ENCODE peak calls at places on chromosome 2, in nine cellular contexts. One of them, this sample, is unnamed.

GRCh38 chr2:240953426-240954425 is 44.7 kb upstream of the SNED1 start:
- DNase-seq in AG04450: no peak
- DNase-seq in cardiac fibroblast: no peak
- DNase-seq in kidney: no peak
- DNase-seq in Peyer's patch: no peak
- DNase-seq in BJ: no peak
- DNase-seq in GM23338: no peak
- DNase-seq in mammary epithelial cell: no peak
- DNase-seq in A673: no peak
- DNase-seq in this sample: no peak

GRCh38 chr2:866009-866680 is 84.5 kb upstream of the SNTG2 start:
- DNase-seq in AG04450: no peak
- DNase-seq in cardiac fibroblast: no peak
- DNase-seq in kidney: no peak
- DNase-seq in Peyer's patch: no peak
- DNase-seq in BJ: no peak
- DNase-seq in GM23338: peak; percentile 58
- DNase-seq in mammary epithelial cell: no peak
- DNase-seq in A673: no peak
- DNase-seq in this sample: no peak

GRCh38 chr2:97997774-97998392 is 2.1 kb upstream of the TMEM131 start:
- DNase-seq in AG04450: no peak
- DNase-seq in cardiac fibroblast: no peak
- DNase-seq in kidney: no peak
- DNase-seq in Peyer's patch: no peak
- DNase-seq in BJ: no peak
- DNase-seq in GM23338: peak; percentile 5
- DNase-seq in mammary epithelial cell: no peak
- DNase-seq in A673: no peak
- DNase-seq in this sample: no peak

GRCh38 chr2:54331095-54331835 is 75.2 kb upstream of the TSPYL6 start:
- DNase-seq in AG04450: no peak
- DNase-seq in cardiac fibroblast: no peak
- DNase-seq in kidney: no peak
- DNase-seq in Peyer's patch: no peak
- DNase-seq in BJ: no peak
- DNase-seq in GM23338: peak; percentile 43
- DNase-seq in mammary epithelial cell: no peak
- DNase-seq in A673: no peak
- DNase-seq in this sample: no peak

GRCh38 chr2:226131299-226131784 is 668.3 kb downstream of the IRS1 start:
- DNase-seq in AG04450: no peak
- DNase-seq in cardiac fibroblast: peak; percentile 40
- DNase-seq in kidney: no peak
- DNase-seq in Peyer's patch: no peak
- DNase-seq in BJ: no peak
- DNase-seq in GM23338: no peak
- DNase-seq in mammary epithelial cell: no peak
- DNase-seq in A673: no peak
- DNase-seq in this sample: no peak

GRCh38 chr2:202104286-202104870 is 31.3 kb downstream of the KIAA2012 start:
- DNase-seq in AG04450: no peak
- DNase-seq in cardiac fibroblast: peak; percentile 78
- DNase-seq in kidney: no peak
- DNase-seq in Peyer's patch: no peak
- DNase-seq in BJ: no peak
- DNase-seq in GM23338: peak; percentile 86
- DNase-seq in mammary epithelial cell: peak; percentile 57
- DNase-seq in A673: peak; percentile 76
- DNase-seq in this sample: no peak

GRCh38 chr2:85525567-85525966 is 13.4 kb upstream of the MAT2A start:
- DNase-seq in AG04450: no peak
- DNase-seq in cardiac fibroblast: no peak
- DNase-seq in kidney: no peak
- DNase-seq in Peyer's patch: no peak
- DNase-seq in BJ: no peak
- DNase-seq in GM23338: no peak
- DNase-seq in mammary epithelial cell: no peak
- DNase-seq in A673: no peak
- DNase-seq in this sample: no peak

GRCh38 chr2:27714851-27715291 is 51.2 kb downstream of the SLC4A1AP start:
- DNase-seq in AG04450: no peak
- DNase-seq in cardiac fibroblast: no peak
- DNase-seq in kidney: no peak
- DNase-seq in Peyer's patch: no peak
- DNase-seq in BJ: no peak
- DNase-seq in GM23338: peak; percentile 57
- DNase-seq in mammary epithelial cell: no peak
- DNase-seq in A673: no peak
- DNase-seq in this sample: no peak

GRCh38 chr2:176085120-176085788 is 1.5 kb upstream of the EVX2 start:
- DNase-seq in AG04450: no peak
- DNase-seq in cardiac fibroblast: no peak
- DNase-seq in kidney: peak; percentile 66
- DNase-seq in Peyer's patch: no peak
- DNase-seq in BJ: no peak
- DNase-seq in GM23338: peak; percentile 68
- DNase-seq in mammary epithelial cell: no peak
- DNase-seq in A673: no peak
- DNase-seq in this sample: no peak

GRCh38 chr2:63819765-63820717 is 21.7 kb upstream of the UGP2 start:
- DNase-seq in AG04450: no peak
- DNase-seq in cardiac fibroblast: peak; percentile 72
- DNase-seq in kidney: no peak
- DNase-seq in Peyer's patch: no peak
- DNase-seq in BJ: no peak
- DNase-seq in GM23338: peak; percentile 24
- DNase-seq in mammary epithelial cell: no peak
- DNase-seq in A673: no peak
- DNase-seq in this sample: peak; percentile 4

GRCh38 chr2:6917761-6918421 is 679 bp downstream of the RNF144A start:
- DNase-seq in AG04450: no peak
- DNase-seq in cardiac fibroblast: no peak
- DNase-seq in kidney: peak; percentile 81
- DNase-seq in Peyer's patch: no peak
- DNase-seq in BJ: no peak
- DNase-seq in GM23338: peak; percentile 49
- DNase-seq in mammary epithelial cell: no peak
- DNase-seq in A673: no peak
- DNase-seq in this sample: no peak

GRCh38 chr2:51031004-51031791 is 734 bp downstream of the NRXN1 start:
- DNase-seq in AG04450: no peak
- DNase-seq in cardiac fibroblast: no peak
- DNase-seq in kidney: no peak
- DNase-seq in Peyer's patch: no peak
- DNase-seq in BJ: no peak
- DNase-seq in GM23338: no peak
- DNase-seq in mammary epithelial cell: no peak
- DNase-seq in A673: no peak
- DNase-seq in this sample: no peak

DNA sequence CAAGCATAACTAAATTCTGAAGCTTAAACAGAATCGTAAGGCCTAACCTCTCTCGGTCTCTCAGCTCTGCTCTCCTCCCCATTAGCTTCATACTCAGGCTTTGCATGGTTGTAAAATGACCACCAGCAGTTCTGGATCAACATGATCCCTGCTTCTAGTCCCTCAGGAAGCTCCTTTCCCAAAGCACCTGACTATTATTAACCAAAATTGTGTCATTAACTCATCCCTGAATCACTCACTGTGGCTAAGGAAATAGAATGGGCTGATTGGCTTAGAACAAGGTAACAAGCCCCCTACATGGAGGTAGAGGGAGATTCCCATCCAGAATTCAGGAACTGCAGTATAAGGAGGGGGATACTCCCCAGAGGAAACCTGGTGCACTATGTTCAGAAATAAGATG is 448.3 kb downstream of the ARHGAP15 start:
- DNase-seq in AG04450: no peak
- DNase-seq in cardiac fibroblast: no peak
- DNase-seq in kidney: no peak
- DNase-seq in Peyer's patch: no peak
- DNase-seq in BJ: no peak
- DNase-seq in GM23338: peak; percentile 21
- DNase-seq in mammary epithelial cell: no peak
- DNase-seq in A673: no peak
- DNase-seq in this sample: no peak
- TF ChIP-seq CTCF in AG04450: no peak
- TF ChIP-seq CTCF in cardiac fibroblast: no peak
- TF ChIP-seq CTCF in kidney: no peak
- TF ChIP-seq CTCF in Peyer's patch: no peak
- TF ChIP-seq CTCF in BJ: no peak
- TF ChIP-seq CTCF in GM23338: no peak
- TF ChIP-seq CTCF in mammary epithelial cell: no peak
- TF ChIP-seq CTCF in A673: no peak
- TF ChIP-seq CTCF in this sample: no peak

GRCh38 chr2:100818606-100819364 is 1.2 kb upstream of the NPAS2 start:
- DNase-seq in AG04450: peak; percentile 33
- DNase-seq in cardiac fibroblast: peak; percentile 93
- DNase-seq in kidney: peak; percentile 90
- DNase-seq in Peyer's patch: no peak
- DNase-seq in BJ: no peak
- DNase-seq in GM23338: peak; percentile 80
- DNase-seq in mammary epithelial cell: peak; percentile 76
- DNase-seq in A673: peak; percentile 39
- DNase-seq in this sample: peak; percentile 56

GRCh38 chr2:100821913-100822260 is 1.9 kb downstream of the NPAS2 start:
- DNase-seq in AG04450: no peak
- DNase-seq in cardiac fibroblast: no peak
- DNase-seq in kidney: no peak
- DNase-seq in Peyer's patch: no peak
- DNase-seq in BJ: no peak
- DNase-seq in GM23338: no peak
- DNase-seq in mammary epithelial cell: no peak
- DNase-seq in A673: no peak
- DNase-seq in this sample: no peak

GRCh38 chr2:100821255-100821912 is 1.4 kb downstream of the NPAS2 start:
- DNase-seq in AG04450: no peak
- DNase-seq in cardiac fibroblast: peak; percentile 52
- DNase-seq in kidney: no peak
- DNase-seq in Peyer's patch: no peak
- DNase-seq in BJ: no peak
- DNase-seq in GM23338: peak; percentile 48
- DNase-seq in mammary epithelial cell: no peak
- DNase-seq in A673: no peak
- DNase-seq in this sample: no peak

GRCh38 chr2:100819365-100820345 is at the start of gene NPAS2:
- DNase-seq in AG04450: no peak
- DNase-seq in cardiac fibroblast: peak; percentile 79
- DNase-seq in kidney: peak; percentile 83
- DNase-seq in Peyer's patch: no peak
- DNase-seq in BJ: no peak
- DNase-seq in GM23338: peak; percentile 46
- DNase-seq in mammary epithelial cell: peak; percentile 50
- DNase-seq in A673: peak; percentile 69
- DNase-seq in this sample: no peak

GRCh38 chr2:100820346-100821254 is 661 bp downstream of the NPAS2 start:
- DNase-seq in AG04450: no peak
- DNase-seq in cardiac fibroblast: no peak
- DNase-seq in kidney: peak; percentile 67
- DNase-seq in Peyer's patch: no peak
- DNase-seq in BJ: no peak
- DNase-seq in GM23338: peak; percentile 42
- DNase-seq in mammary epithelial cell: peak; percentile 48
- DNase-seq in A673: no peak
- DNase-seq in this sample: no peak
- H3K4me3 ChIP-seq in AG04450: peak overlapping the region; percentile 84
- H3K4me3 ChIP-seq in cardiac fibroblast: peak overlapping the region; percentile 85
- H3K4me3 ChIP-seq in kidney: peak overlapping the region; percentile 67
- H3K4me3 ChIP-seq in Peyer's patch: peak overlapping the region; percentile 44
- H3K4me3 ChIP-seq in BJ: peak overlapping the region; percentile 57
- H3K4me3 ChIP-seq in GM23338: peak overlapping the region; percentile 69
- H3K4me3 ChIP-seq in mammary epithelial cell: peak overlapping the region; percentile 89
- H3K4me3 ChIP-seq in A673: peak overlapping the region; percentile 62
- H3K4me3 ChIP-seq in this sample: peak overlapping the region; percentile 84

DNA sequence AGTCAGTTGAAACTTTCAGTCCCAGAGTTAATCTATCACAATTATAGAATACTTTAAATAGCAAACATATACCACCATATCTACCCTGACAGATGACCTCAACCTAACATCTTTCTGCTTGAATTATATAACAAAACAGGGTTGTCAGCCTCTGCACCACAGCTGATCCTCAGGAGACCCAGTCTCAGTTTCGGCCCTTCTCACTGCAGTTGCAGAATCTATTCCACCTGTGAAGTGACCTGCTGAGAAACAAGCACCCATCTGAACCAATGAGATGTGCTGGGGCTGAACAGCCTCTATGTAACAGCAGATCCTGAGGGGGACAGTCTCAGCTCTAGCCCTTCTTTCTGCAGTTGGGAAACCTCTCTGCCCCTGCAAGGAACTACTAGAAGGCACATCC is 567.6 kb downstream of the KCNJ3 start:
- DNase-seq in AG04450: no peak
- DNase-seq in cardiac fibroblast: no peak
- DNase-seq in kidney: no peak
- DNase-seq in Peyer's patch: no peak
- DNase-seq in BJ: no peak
- DNase-seq in GM23338: no peak
- DNase-seq in mammary epithelial cell: no peak
- DNase-seq in A673: no peak
- DNase-seq in this sample: no peak
- TF ChIP-seq CTCF in AG04450: no peak
- TF ChIP-seq CTCF in cardiac fibroblast: no peak
- TF ChIP-seq CTCF in kidney: no peak
- TF ChIP-seq CTCF in Peyer's patch: no peak
- TF ChIP-seq CTCF in BJ: no peak
- TF ChIP-seq CTCF in GM23338: no peak
- TF ChIP-seq CTCF in mammary epithelial cell: no peak
- TF ChIP-seq CTCF in A673: no peak
- TF ChIP-seq CTCF in this sample: no peak

GRCh38 chr2:146874260-146874658 is 970.6 kb upstream of the ACVR2A start:
- DNase-seq in AG04450: no peak
- DNase-seq in cardiac fibroblast: peak; percentile 77
- DNase-seq in kidney: no peak
- DNase-seq in Peyer's patch: no peak
- DNase-seq in BJ: no peak
- DNase-seq in GM23338: no peak
- DNase-seq in mammary epithelial cell: peak; percentile 90
- DNase-seq in A673: peak; percentile 57
- DNase-seq in this sample: peak; percentile 78
- H3K4me3 ChIP-seq in AG04450: no peak overlapping the region
- H3K4me3 ChIP-seq in cardiac fibroblast: no peak overlapping the region
- H3K4me3 ChIP-seq in kidney: no peak overlapping the region
- H3K4me3 ChIP-seq in Peyer's patch: no peak overlapping the region
- H3K4me3 ChIP-seq in BJ: no peak overlapping the region
- H3K4me3 ChIP-seq in GM23338: no peak overlapping the region
- H3K4me3 ChIP-seq in mammary epithelial cell: no peak overlapping the region
- H3K4me3 ChIP-seq in A673: no peak overlapping the region
- H3K4me3 ChIP-seq in this sample: no peak overlapping the region

This sample was measured in retinal pigment epithelial cell.